ENCODE peak calls at places on chromosomes 13 and 19, in seven cellular contexts. One of them, this sample, is unnamed.

GRCh38 chr13:50589139-50589538 is 254.4 kb downstream of the DLEU7 start:
- DNase-seq in stromal cell of bone marrow: peak
- DNase-seq in NCI-H1092: no peak
- DNase-seq in activated naive CD4-positive, alpha-beta T cell: no peak
- DNase-seq in T-helper 17 cell: no peak
- DNase-seq in COR-L47: no peak
- DNase-seq in SW 1271: no peak
- DNase-seq in this sample: no peak

GRCh38 chr13:112968910-112969691 is at the start of gene MCF2L:
- DNase-seq in NCI-H1092: peak
- DNase-seq in T-helper 17 cell: peak
- DNase-seq in SW 1271: no peak
- DNase-seq in stromal cell of bone marrow: no peak
- DNase-seq in activated naive CD4-positive, alpha-beta T cell: no peak
- DNase-seq in COR-L47: peak
- DNase-seq in this sample: no peak

GRCh38 chr19:13521066-13521465 is 14.8 kb upstream of the CACNA1A start:
- DNase-seq in stromal cell of bone marrow: no peak
- DNase-seq in COR-L47: no peak
- DNase-seq in activated naive CD4-positive, alpha-beta T cell: no peak
- DNase-seq in T-helper 17 cell: no peak
- DNase-seq in SW 1271: no peak
- DNase-seq in NCI-H1092: no peak
- DNase-seq in this sample: no peak

GRCh38 chr13:22111961-22112360 is 441.1 kb downstream of the FGF9 start:
- DNase-seq in T-helper 17 cell: no peak
- DNase-seq in activated naive CD4-positive, alpha-beta T cell: no peak
- DNase-seq in SW 1271: no peak
- DNase-seq in NCI-H1092: no peak
- DNase-seq in COR-L47: no peak
- DNase-seq in stromal cell of bone marrow: no peak
- DNase-seq in this sample: no peak

GRCh38 chr13:64643066-64643465 is 2587.1 kb downstream of the PCDH9 start:
- DNase-seq in NCI-H1092: no peak
- DNase-seq in COR-L47: no peak
- DNase-seq in SW 1271: no peak
- DNase-seq in T-helper 17 cell: no peak
- DNase-seq in activated naive CD4-positive, alpha-beta T cell: no peak
- DNase-seq in stromal cell of bone marrow: no peak
- DNase-seq in this sample: no peak

GRCh38 chr13:58452123-58452623 is 820.6 kb downstream of the PCDH17 start:
- DNase-seq in stromal cell of bone marrow: no peak
- DNase-seq in NCI-H1092: no peak
- DNase-seq in T-helper 17 cell: no peak
- DNase-seq in activated naive CD4-positive, alpha-beta T cell: no peak
- DNase-seq in COR-L47: no peak
- DNase-seq in SW 1271: no peak
- DNase-seq in this sample: no peak

GRCh38 chr19:6421075-6422014 is 3.3 kb downstream of the KHSRP start:
- DNase-seq in NCI-H1092: no peak
- DNase-seq in SW 1271: no peak
- DNase-seq in stromal cell of bone marrow: no peak
- DNase-seq in T-helper 17 cell: no peak
- DNase-seq in activated naive CD4-positive, alpha-beta T cell: no peak
- DNase-seq in COR-L47: no peak
- DNase-seq in this sample: no peak

GRCh38 chr19:47487551-47488515 is 3.8 kb upstream of the KPTN start:
- DNase-seq in T-helper 17 cell: no peak
- DNase-seq in COR-L47: no peak
- DNase-seq in NCI-H1092: no peak
- DNase-seq in SW 1271: no peak
- DNase-seq in stromal cell of bone marrow: no peak
- DNase-seq in activated naive CD4-positive, alpha-beta T cell: no peak
- DNase-seq in this sample: no peak

GRCh38 chr13:37446503-37446902 is 152.1 kb downstream of the POSTN start:
- DNase-seq in stromal cell of bone marrow: peak
- DNase-seq in NCI-H1092: no peak
- DNase-seq in T-helper 17 cell: no peak
- DNase-seq in SW 1271: no peak
- DNase-seq in COR-L47: no peak
- DNase-seq in activated naive CD4-positive, alpha-beta T cell: no peak
- DNase-seq in this sample: no peak

GRCh38 chr19:4519521-4520277 is 1.4 kb upstream of the PLIN4 start:
- DNase-seq in activated naive CD4-positive, alpha-beta T cell: no peak
- DNase-seq in SW 1271: no peak
- DNase-seq in COR-L47: no peak
- DNase-seq in stromal cell of bone marrow: no peak
- DNase-seq in NCI-H1092: no peak
- DNase-seq in T-helper 17 cell: no peak
- DNase-seq in this sample: no peak